ENCODE peak calls at places on chromosomes 16 and 17, in nine cellular contexts. Y is heart left ventricle, Z is cardiac muscle cell, T is HCT116, X is H1, H is SJSA1, P is psoas muscle, C is colonic mucosa, E is IMR-90. M is an unnamed sample.

GRCh38 chr16:51880776-51881175 is 666.2 kb downstream of the TOX3 start:
- DNase-seq in Y (no peak), E (peak; percentile 98), T (no peak), H (peak; percentile 90), C (no peak), P (no peak), Z (peak; percentile 47), X (no peak), M (no peak)

GRCh38 chr17:63358111-63358839 is 87.8 kb downstream of the CYB561 start:
- DNase-seq in T (no peak), C (no peak), Z (peak; percentile 59), P (no peak), E (peak; percentile 94), Y (no peak), X (no peak), H (peak; percentile 71), M (no peak)

GRCh38 chr16:69039333-69039941 is 66.0 kb upstream of the HAS3 start:
- DNase-seq in C (no peak), Y (no peak), T (no peak), P (no peak), H (no peak), E (peak; percentile 45), X (no peak), Z (peak; percentile 50), M (no peak)

GRCh38 chr16:89917773-89918452 is 749 bp upstream of the MC1R start:
- DNase-seq in P (peak; percentile 82), T (peak; percentile 96), Y (peak; percentile 74), Z (peak; percentile 93), C (peak; percentile 70), H (peak; percentile 96), E (peak; percentile 73), X (peak; percentile 74), M (peak; percentile 85)

GRCh38 chr16:74503412-74503811 is 82.1 kb upstream of the CLEC18B start:
- DNase-seq in H (no peak), Y (no peak), P (no peak), C (no peak), E (no peak), T (no peak), X (no peak), Z (no peak), M (no peak)

GRCh38 chr17:80789356-80789902 is 202.2 kb upstream of the CHMP6 start:
- DNase-seq in Y (peak; percentile 54), T (peak; percentile 24), P (no peak), C (no peak), Z (peak; percentile 87), X (no peak), H (peak; percentile 89), E (peak; percentile 97), M (no peak)

GRCh38 chr17:43695968-43696865 is 34.5 kb upstream of the MEOX1 start:
- DNase-seq in C (no peak), Y (peak; percentile 60), P (no peak), Z (peak; percentile 64), X (no peak), E (peak; percentile 20), T (no peak), H (no peak), M (peak; percentile 51)

GRCh38 chr16:78503501-78504110 is 404.2 kb downstream of the WWOX start:
- DNase-seq in Y (peak; percentile 62), C (peak; percentile 69), E (peak; percentile 11), T (peak; percentile 7), H (peak; percentile 43), P (no peak), X (no peak), Z (peak; percentile 82), M (no peak)

GRCh38 chr17:39527220-39527813 is 66.0 kb downstream of the CDK12 start:
- DNase-seq in E (no peak), Y (no peak), Z (peak; percentile 49), T (peak; percentile 12), H (no peak), C (no peak), P (no peak), X (no peak), M (no peak)

GRCh38 chr16:90081606-90081970 is 4.5 kb upstream of the PRDM7 start:
- DNase-seq in C (no peak), E (no peak), T (no peak), Y (no peak), X (no peak), H (no peak), P (no peak), Z (peak; percentile 16), M (no peak)

GRCh38 chr17:59620518-59621259 is 994 bp downstream of the CLTC start:
- DNase-seq in E (no peak), Y (peak; percentile 38), H (peak; percentile 40), C (peak; percentile 68), P (peak; percentile 31), T (peak; percentile 16), X (no peak), Z (peak; percentile 44), M (peak; percentile 30)

GRCh38 chr16:47643610-47644009 is 182.5 kb downstream of the PHKB start:
- DNase-seq in T (no peak), Y (no peak), P (no peak), E (no peak), H (no peak), Z (peak; percentile 6), C (no peak), X (no peak), M (no peak)

GRCh38 chr17:79242393-79242792 is 167.8 kb downstream of the ENGASE start:
- DNase-seq in T (no peak), C (no peak), Z (no peak), E (no peak), Y (no peak), H (no peak), P (no peak), X (no peak), M (no peak)

DNA sequence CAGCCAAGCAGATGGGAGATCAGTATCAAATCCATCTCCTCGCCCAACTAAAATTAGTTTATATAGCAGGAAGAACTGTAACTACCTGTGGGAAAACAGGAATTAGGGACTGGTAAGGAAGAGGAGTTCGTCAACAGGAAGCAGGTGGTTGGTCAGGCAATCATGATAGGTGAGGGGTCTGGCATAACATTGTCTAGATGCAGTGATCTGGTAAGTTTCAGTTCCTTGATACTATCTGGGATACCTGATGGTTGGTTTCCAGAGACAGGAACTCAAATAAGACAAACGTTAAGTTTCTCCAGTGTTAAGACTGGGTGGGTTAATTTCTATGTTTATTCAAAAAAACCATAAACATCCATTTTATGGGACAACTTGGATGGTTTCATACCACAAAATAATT is 53.8 kb downstream of the CEP112 start:
- DNase-seq in C (no peak), Y (no peak), E (no peak), X (no peak), H (no peak), P (no peak), Z (no peak), T (no peak), M (no peak)
- H3K4me1 ChIP-seq in C (no peaks in the 10 kb centered on the region), Y (no peaks in the 10 kb centered on the region), E (no peaks in the 10 kb centered on the region), X (no peaks in the 10 kb centered on the region), H (no peaks in the 10 kb centered on the region), P (no peaks in the 10 kb centered on the region), Z (no peaks in the 10 kb centered on the region), T (no peaks in the 10 kb centered on the region), M (no peaks in the 10 kb centered on the region)

DNA sequence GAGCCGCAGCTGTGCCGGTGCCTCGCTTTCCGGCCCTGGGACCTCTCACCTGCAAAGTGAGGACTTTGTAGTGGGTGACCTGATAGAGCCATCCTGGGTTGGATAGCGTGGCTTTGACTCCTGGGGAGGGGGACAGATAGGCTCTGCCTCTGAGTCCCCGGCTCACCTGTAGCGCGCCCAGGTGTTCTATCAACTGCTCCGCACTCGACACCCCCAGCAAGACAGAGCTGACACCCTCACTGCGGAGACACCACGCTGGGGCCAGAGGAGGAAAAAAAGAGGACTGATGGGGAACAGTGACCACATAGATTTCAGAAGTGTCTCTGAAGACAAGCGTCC is 6.4 kb downstream of the KCNAB3 start:
- DNase-seq in E (no peak), T (no peak), X (no peak), C (no peak), Z (no peak), Y (no peak), P (no peak), H (no peak), M (no peak)
- H3K4me3 ChIP-seq in E (peak overlapping the region; percentile 46), T (no peak overlapping the region), X (peak overlapping the region; percentile 53), C (peak overlapping the region; percentile 31), Z (peak overlapping the region; percentile 8), Y (peak overlapping the region; percentile 61), P (peak overlapping the region; percentile 69), H (peak overlapping the region; percentile 20), M (peak overlapping the region; percentile 64)

DNA sequence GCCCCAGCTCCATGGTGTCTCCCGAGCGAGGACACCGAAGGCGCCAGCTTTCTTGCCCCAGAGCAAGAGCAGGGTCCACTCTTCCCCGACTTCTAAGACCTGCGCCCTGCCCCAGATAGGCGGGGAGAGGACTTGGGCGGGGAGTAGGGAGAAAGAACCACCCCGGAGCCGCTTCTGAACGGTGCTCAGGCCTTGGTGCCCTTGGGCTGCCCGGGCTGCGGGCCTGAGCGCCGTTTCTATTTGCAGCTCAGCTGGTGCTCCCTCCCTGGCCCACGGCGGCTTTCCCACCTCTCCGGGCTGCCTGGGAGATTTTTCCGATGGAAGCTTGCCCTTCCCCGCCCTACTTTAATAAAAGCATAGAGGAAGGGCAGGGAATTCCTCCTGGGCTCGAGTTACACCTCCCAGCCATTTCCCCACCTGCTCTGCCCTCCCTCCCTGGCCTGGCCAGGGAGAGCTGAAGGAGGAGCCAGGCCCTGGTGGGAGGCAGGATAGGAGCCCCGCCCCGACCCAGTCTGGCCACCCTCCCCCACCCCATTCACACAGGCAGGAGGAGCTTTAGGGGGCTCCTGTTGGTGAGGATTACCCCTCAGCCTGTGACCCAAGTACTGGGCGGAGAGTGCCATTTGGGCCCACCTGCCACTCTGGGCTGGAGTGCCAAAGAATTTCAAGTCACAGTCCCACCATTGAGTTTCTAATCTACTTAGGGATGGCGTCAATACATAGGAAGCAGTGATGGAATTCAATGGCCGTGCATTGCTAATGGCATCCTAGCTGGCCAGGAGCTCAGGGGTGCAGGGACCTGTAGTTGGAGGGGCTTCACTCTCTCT is 2.0 kb downstream of the MMP15 start:
- DNase-seq in X (peak; percentile 77), E (no peak), Z (peak; percentile 34), H (no peak), Y (peak; percentile 69), P (peak; percentile 41), T (peak; percentile 36), C (peak; percentile 83), M (peak; percentile 70)
- H3K4me1 ChIP-seq in X (peaks cover 16% of the 10 kb centered on the region), E (peaks cover 6% of the 10 kb centered on the region), Z (peaks cover 68% of the 10 kb centered on the region), H (peaks cover 35% of the 10 kb centered on the region), Y (peaks cover 70% of the 10 kb centered on the region), P (peaks cover 33% of the 10 kb centered on the region), T (peaks cover 21% of the 10 kb centered on the region), C (peaks cover 15% of the 10 kb centered on the region), M (peaks cover 100% of the 10 kb centered on the region)

GRCh38 chr17:64773386-64773835 is 111.3 kb upstream of the SMURF2 start:
- DNase-seq in Y (no peak), C (no peak), H (no peak), E (no peak), T (no peak), Z (no peak), P (no peak), X (no peak), M (no peak)

GRCh38 chr17:64774888-64775600 is 112.9 kb upstream of the SMURF2 start:
- DNase-seq in C (no peak), X (no peak), H (no peak), E (no peak), Z (no peak), Y (no peak), T (no peak), P (no peak), M (no peak)

GRCh38 chr17:64775701-64776570 is 113.8 kb upstream of the SMURF2 start:
- DNase-seq in P (no peak), X (no peak), Z (no peak), E (no peak), T (no peak), C (peak; percentile 27), Y (no peak), H (no peak), M (no peak)

GRCh38 chr17:64772845-64773299 is 110.8 kb upstream of the SMURF2 start:
- DNase-seq in C (no peak), T (no peak), H (no peak), Y (no peak), E (no peak), Z (no peak), P (no peak), X (no peak), M (no peak)

GRCh38 chr17:64773836-64774761 is 112.0 kb upstream of the SMURF2 start:
- DNase-seq in C (peak; percentile 90), Y (no peak), T (peak; percentile 95), E (peak; percentile 75), Z (peak; percentile 66), H (peak; percentile 82), P (no peak), X (peak; percentile 93), M (no peak)
- H3K4me3 ChIP-seq in C (peak overlapping the region; percentile 28), Y (no peak overlapping the region), T (peak overlapping the region; percentile 80), E (no peak overlapping the region), Z (peak overlapping the region; percentile 15), H (no peak overlapping the region), P (no peak overlapping the region), X (peak overlapping the region; percentile 69), M (no peak overlapping the region)

M was measured in left ventricle myocardium inferior.